ENCODE peak calls at places on chromosomes 1 and 21, in ten cellular contexts. E is WERI-Rb-1, L is tibial artery, A is H1, T is cardiac muscle cell, R is fibroblast of lung, Y is dorsolateral prefrontal cortex, X is psoas muscle, O is brain microvascular endothelial cell, J is mammary epithelial cell. H is an unnamed sample.

GRCh38 chr1:226653311-226653921 is 85.7 kb downstream of the ITPKB start:
- DNase-seq in E (no peak), L (no peak), A (no peak), T (no peak), R (no peak), Y (no peak), X (peak; percentile 36), O (no peak), J (no peak), H (no peak)

GRCh38 chr1:32496127-32496526 is 31.3 kb downstream of the ZBTB8B start:
- DNase-seq in E (no peak), L (no peak), A (no peak), T (no peak), R (peak; percentile 59), Y (no peak), X (no peak), O (peak; percentile 62), J (peak; percentile 35), H (no peak)

GRCh38 chr1:175206687-175207086 is 14.1 kb upstream of the KIAA0040 start:
- DNase-seq in E (no peak), L (no peak), A (no peak), T (no peak), R (no peak), Y (no peak), X (no peak), O (no peak), J (peak; percentile 86), H (no peak)

GRCh38 chr21:44914176-44914874 is 6.4 kb downstream of the ITGB2 start:
- DNase-seq in E (no peak), L (no peak), A (no peak), T (no peak), R (no peak), Y (no peak), X (no peak), O (no peak), J (no peak), H (no peak)

GRCh38 chr1:157099633-157100009 is at the start of gene ETV3L:
- DNase-seq in E (peak; percentile 84), L (peak; percentile 61), A (no peak), T (no peak), R (no peak), Y (no peak), X (no peak), O (no peak), J (no peak), H (no peak)

GRCh38 chr1:26020941-26021646 is 481 bp upstream of the EXTL1 start:
- DNase-seq in E (no peak), L (no peak), A (no peak), T (no peak), R (peak; percentile 52), Y (no peak), X (no peak), O (no peak), J (no peak), H (no peak)

GRCh38 chr1:200206340-200206739 is 178.8 kb downstream of the NR5A2 start:
- DNase-seq in E (no peak), L (no peak), A (no peak), T (no peak), R (peak; percentile 84), Y (no peak), X (no peak), O (peak; percentile 25), J (peak; percentile 70), H (peak; percentile 89)

GRCh38 chr1:18191037-18191867 is 83.7 kb downstream of the IGSF21 start:
- DNase-seq in E (peak; percentile 92), L (no peak), A (no peak), T (no peak), R (no peak), Y (no peak), X (no peak), O (no peak), J (no peak), H (no peak)

DNA sequence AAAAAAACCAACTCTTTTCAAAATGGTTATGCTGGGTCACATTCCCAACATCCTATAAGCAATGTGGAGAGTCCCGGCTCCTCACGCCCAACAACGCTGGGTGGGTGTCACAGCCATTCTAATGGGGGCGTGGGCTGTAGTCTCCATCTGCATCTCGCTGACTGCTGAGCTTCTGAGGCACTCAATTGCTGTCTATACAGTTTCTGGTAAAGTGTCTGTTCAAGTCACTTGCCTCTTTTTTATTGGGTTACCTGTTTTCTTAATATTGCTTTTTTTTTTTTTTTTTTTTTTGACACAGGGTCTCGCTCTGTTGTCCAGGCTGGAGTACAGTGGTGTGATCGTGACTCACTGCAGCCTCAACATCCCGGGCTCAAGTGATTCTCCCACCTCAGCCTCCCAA is 54.8 kb downstream of the GNB1 start:
- DNase-seq in E (no peak), L (no peak), A (no peak), T (no peak), R (no peak), Y (no peak), X (no peak), O (no peak), J (no peak), H (no peak)
- H3K27ac ChIP-seq in E (no peak overlapping the region), L (no peak overlapping the region), A (no peak overlapping the region), T (no peak overlapping the region), R (no peak overlapping the region), Y (no peak overlapping the region), X (no peak overlapping the region), O (no peak overlapping the region), J (no peak overlapping the region), H (peak overlapping the region; percentile 72)

GRCh38 chr1:158809261-158809660 is 21.9 kb upstream of the MNDA start:
- DNase-seq in E (no peak), L (no peak), A (no peak), T (no peak), R (no peak), Y (no peak), X (no peak), O (no peak), J (no peak), H (no peak)

GRCh38 chr1:158813159-158813558 is 18.0 kb upstream of the MNDA start:
- DNase-seq in E (no peak), L (no peak), A (no peak), T (no peak), R (no peak), Y (no peak), X (no peak), O (no peak), J (no peak), H (no peak)

GRCh38 chr1:158806909-158807601 is 24.1 kb upstream of the MNDA start:
- DNase-seq in E (no peak), L (no peak), A (no peak), T (no peak), R (no peak), Y (no peak), X (no peak), O (no peak), J (no peak), H (no peak)

GRCh38 chr1:158809862-158810261 is 21.3 kb upstream of the MNDA start:
- DNase-seq in E (no peak), L (no peak), A (no peak), T (no peak), R (no peak), Y (no peak), X (no peak), O (no peak), J (no peak), H (no peak)

GRCh38 chr1:158810311-158810710 is 20.8 kb upstream of the MNDA start:
- DNase-seq in E (no peak), L (no peak), A (no peak), T (no peak), R (no peak), Y (no peak), X (no peak), O (no peak), J (no peak), H (no peak)
- H3K27ac ChIP-seq in E (no peak overlapping the region), L (no peak overlapping the region), A (no peak overlapping the region), T (no peak overlapping the region), R (no peak overlapping the region), Y (no peak overlapping the region), X (no peak overlapping the region), O (no peak overlapping the region), J (no peak overlapping the region), H (no peak overlapping the region)

DNA sequence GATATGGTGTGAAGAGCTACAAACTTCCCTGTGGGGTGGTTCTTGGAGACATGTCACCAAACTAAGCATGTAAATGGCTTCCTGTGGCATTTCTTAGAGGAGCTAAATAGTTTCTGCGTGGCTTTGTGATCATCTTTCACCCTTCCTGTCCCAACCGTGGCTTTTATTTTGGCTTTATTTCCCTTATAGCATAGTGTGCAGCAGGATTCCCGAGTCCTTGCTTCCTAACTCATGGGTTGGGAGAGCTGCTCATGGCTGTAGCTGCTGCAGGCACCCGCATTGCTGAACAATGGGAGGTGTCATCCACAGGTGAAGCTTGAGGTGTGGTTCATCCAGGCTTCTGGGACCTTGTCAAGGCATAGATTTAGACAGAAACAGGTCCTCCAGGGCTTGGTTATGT is 192.0 kb downstream of the SDCCAG8 start:
- DNase-seq in E (no peak), L (no peak), A (no peak), T (no peak), R (no peak), Y (no peak), X (no peak), O (no peak), J (no peak), H (no peak)
- H3K27ac ChIP-seq in E (no peak overlapping the region), L (no peak overlapping the region), A (no peak overlapping the region), T (no peak overlapping the region), R (no peak overlapping the region), Y (no peak overlapping the region), X (peak overlapping the region; percentile 27), O (no peak overlapping the region), J (no peak overlapping the region), H (no peak overlapping the region)

GRCh38 chr1:21294266-21295058 is 4.2 kb upstream of the ECE1 start:
- DNase-seq in E (no peak), L (no peak), A (no peak), T (peak; percentile 56), R (peak; percentile 31), Y (no peak), X (no peak), O (no peak), J (peak; percentile 75), H (no peak)

GRCh38 chr1:21293537-21294265 is 3.4 kb upstream of the ECE1 start:
- DNase-seq in E (no peak), L (no peak), A (no peak), T (no peak), R (no peak), Y (no peak), X (no peak), O (no peak), J (no peak), H (no peak)

GRCh38 chr1:21296509-21297354 is 6.5 kb upstream of the ECE1 start:
- DNase-seq in E (no peak), L (peak; percentile 77), A (no peak), T (no peak), R (no peak), Y (no peak), X (no peak), O (no peak), J (no peak), H (no peak)

GRCh38 chr1:21295545-21295944 is 5.3 kb upstream of the ECE1 start:
- DNase-seq in E (no peak), L (no peak), A (no peak), T (no peak), R (no peak), Y (no peak), X (no peak), O (no peak), J (no peak), H (no peak)

DNA sequence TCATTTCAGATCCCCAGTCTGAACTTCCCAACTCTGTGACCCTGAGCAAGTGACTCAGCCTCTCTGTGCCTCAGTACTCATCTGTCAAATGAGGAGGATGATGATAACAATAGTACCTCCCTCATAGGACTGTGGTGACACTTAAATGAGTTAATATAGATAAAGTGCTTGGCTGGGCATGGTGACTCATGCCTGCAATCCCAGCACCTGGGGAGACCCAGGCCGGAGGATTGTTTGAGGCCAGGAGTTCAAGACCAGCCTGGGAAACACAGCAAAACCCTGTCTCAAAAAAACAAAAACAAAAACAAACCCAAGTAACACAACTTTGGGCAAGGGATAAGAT is 4.8 kb upstream of the ECE1 start:
- DNase-seq in E (no peak), L (no peak), A (no peak), T (no peak), R (peak; percentile 74), Y (no peak), X (no peak), O (no peak), J (no peak), H (no peak)
- H3K27ac ChIP-seq in E (no peak overlapping the region), L (peak overlapping the region; percentile 42), A (no peak overlapping the region), T (no peak overlapping the region), R (no peak overlapping the region), Y (no peak overlapping the region), X (no peak overlapping the region), O (peak overlapping the region; percentile 4), J (no peak overlapping the region), H (peak overlapping the region; percentile 78)

H was measured in RWPE1.